ENCODE peak calls at places on chromosomes 5 and 9, in five cellular contexts. One of them, this sample, is unnamed.

GRCh38 chr5:64678400-64678799 is 11.9 kb upstream of the SHISAL2B start:
- DNase-seq in colonic mucosa: no peak
- DNase-seq in IMR-90: no peak
- DNase-seq in H9: no peak
- DNase-seq in spleen: no peak
- DNase-seq in this sample: no peak

GRCh38 chr9:135090547-135090946 is 3.1 kb downstream of the OLFM1 start:
- DNase-seq in H9: no peak
- DNase-seq in spleen: no peak
- DNase-seq in colonic mucosa: no peak
- DNase-seq in IMR-90: no peak
- DNase-seq in this sample: no peak

GRCh38 chr9:110123364-110124095 is 84.4 kb downstream of the C9orf152 start:
- DNase-seq in IMR-90: peak
- DNase-seq in colonic mucosa: no peak
- DNase-seq in H9: no peak
- DNase-seq in spleen: no peak
- DNase-seq in this sample: no peak

GRCh38 chr5:6827815-6828214 is 114.6 kb downstream of the TENT4A start:
- DNase-seq in spleen: no peak
- DNase-seq in colonic mucosa: no peak
- DNase-seq in IMR-90: no peak
- DNase-seq in H9: no peak
- DNase-seq in this sample: no peak

GRCh38 chr5:1930880-1931589 is 48.3 kb upstream of the IRX4 start:
- DNase-seq in colonic mucosa: no peak
- DNase-seq in spleen: peak
- DNase-seq in IMR-90: no peak
- DNase-seq in H9: peak
- DNase-seq in this sample: peak

GRCh38 chr5:68343421-68343826 is 127.9 kb downstream of the PIK3R1 start:
- DNase-seq in colonic mucosa: no peak
- DNase-seq in spleen: no peak
- DNase-seq in H9: no peak
- DNase-seq in IMR-90: peak
- DNase-seq in this sample: no peak

GRCh38 chr5:108003178-108003577 is 332.4 kb upstream of the EFNA5 start:
- DNase-seq in colonic mucosa: no peak
- DNase-seq in spleen: no peak
- DNase-seq in H9: no peak
- DNase-seq in IMR-90: peak
- DNase-seq in this sample: no peak

GRCh38 chr5:149685494-149685893 is 44.6 kb upstream of the PPARGC1B start:
- DNase-seq in IMR-90: no peak
- DNase-seq in spleen: no peak
- DNase-seq in H9: no peak
- DNase-seq in colonic mucosa: no peak
- DNase-seq in this sample: no peak

GRCh38 chr9:806285-807156 is 35.0 kb upstream of the DMRT1 start:
- DNase-seq in IMR-90: peak
- DNase-seq in spleen: no peak
- DNase-seq in colonic mucosa: no peak
- DNase-seq in H9: no peak
- DNase-seq in this sample: peak

GRCh38 chr5:178940569-178941360 is at the start of gene ZNF454:
- DNase-seq in IMR-90: peak
- DNase-seq in colonic mucosa: peak
- DNase-seq in spleen: peak
- DNase-seq in H9: no peak
- DNase-seq in this sample: no peak

DNA sequence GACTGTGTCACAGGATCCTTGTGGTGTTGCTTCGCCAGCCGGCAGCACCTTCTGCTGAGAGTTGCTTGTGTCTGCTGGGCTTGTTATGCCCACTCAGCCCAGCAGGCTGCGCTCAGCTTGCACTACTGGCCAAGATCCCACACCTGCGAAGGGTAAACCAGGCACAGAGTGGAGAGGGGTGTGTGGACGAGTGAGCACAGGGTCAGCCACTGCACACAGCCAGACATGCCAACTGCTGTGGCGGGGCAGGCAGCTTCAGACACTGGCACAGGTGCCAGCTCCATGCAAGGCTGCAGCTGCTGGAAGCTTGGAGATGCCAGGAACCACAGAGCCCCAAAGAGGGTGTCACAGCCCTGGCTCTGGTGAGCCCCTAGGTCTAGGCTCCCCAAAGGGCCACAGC is 273.6 kb downstream of the CETN3 start:
- DNase-seq in H9: peak
- DNase-seq in colonic mucosa: peak
- DNase-seq in spleen: no peak
- DNase-seq in IMR-90: no peak
- DNase-seq in this sample: no peak
- TF ChIP-seq CTCF in H9: peak
- TF ChIP-seq CTCF in colonic mucosa: peak
- TF ChIP-seq CTCF in spleen: no peak
- TF ChIP-seq CTCF in IMR-90: no peak
- TF ChIP-seq CTCF in this sample: peak

DNA sequence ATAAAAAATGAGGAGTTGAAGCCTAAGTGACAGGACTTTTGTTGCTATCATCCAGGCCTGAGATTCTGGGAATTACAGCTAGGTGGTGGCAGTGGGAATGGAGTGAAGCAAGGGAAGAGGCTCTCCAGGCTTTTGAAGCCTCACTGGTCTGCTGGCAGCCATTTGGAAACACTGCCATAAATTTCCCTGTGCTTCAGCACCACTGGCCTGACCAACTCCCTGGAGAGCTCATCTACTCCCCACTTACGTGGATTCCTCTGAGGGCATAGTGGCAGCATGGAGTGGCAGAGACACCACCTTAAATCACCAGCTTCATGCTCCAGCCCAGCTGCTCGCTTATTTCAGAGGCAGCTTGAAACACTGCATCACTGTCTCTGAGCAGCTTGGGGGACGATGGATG is 518.2 kb downstream of the TLR4 start:
- DNase-seq in H9: peak
- DNase-seq in colonic mucosa: no peak
- DNase-seq in spleen: no peak
- DNase-seq in IMR-90: no peak
- DNase-seq in this sample: no peak
- TF ChIP-seq CTCF in H9: peak
- TF ChIP-seq CTCF in colonic mucosa: no peak
- TF ChIP-seq CTCF in spleen: no peak
- TF ChIP-seq CTCF in IMR-90: no peak
- TF ChIP-seq CTCF in this sample: no peak

DNA sequence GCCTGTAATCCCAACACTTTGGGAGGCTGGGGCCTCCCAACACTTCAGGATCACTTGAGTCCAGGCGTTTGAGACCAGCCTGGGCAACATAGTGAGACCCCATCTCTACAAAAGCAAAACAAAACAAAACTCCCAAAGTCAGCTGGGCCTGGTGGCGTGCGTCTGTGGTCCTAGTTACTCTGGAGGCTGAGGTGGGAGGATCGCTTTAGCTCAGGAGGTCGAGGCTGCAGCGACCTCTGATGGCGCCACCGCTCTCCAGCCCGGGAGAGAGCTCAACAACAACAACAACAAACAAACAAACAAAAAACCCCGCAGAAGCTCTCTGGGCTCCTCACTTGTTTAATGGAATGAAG is 528 bp downstream of the ACOT12 start:
- DNase-seq in IMR-90: no peak
- DNase-seq in colonic mucosa: no peak
- DNase-seq in H9: no peak
- DNase-seq in spleen: no peak
- DNase-seq in this sample: no peak
- TF ChIP-seq CTCF in IMR-90: no peak
- TF ChIP-seq CTCF in colonic mucosa: no peak
- TF ChIP-seq CTCF in H9: peak
- TF ChIP-seq CTCF in spleen: no peak
- TF ChIP-seq CTCF in this sample: no peak

DNA sequence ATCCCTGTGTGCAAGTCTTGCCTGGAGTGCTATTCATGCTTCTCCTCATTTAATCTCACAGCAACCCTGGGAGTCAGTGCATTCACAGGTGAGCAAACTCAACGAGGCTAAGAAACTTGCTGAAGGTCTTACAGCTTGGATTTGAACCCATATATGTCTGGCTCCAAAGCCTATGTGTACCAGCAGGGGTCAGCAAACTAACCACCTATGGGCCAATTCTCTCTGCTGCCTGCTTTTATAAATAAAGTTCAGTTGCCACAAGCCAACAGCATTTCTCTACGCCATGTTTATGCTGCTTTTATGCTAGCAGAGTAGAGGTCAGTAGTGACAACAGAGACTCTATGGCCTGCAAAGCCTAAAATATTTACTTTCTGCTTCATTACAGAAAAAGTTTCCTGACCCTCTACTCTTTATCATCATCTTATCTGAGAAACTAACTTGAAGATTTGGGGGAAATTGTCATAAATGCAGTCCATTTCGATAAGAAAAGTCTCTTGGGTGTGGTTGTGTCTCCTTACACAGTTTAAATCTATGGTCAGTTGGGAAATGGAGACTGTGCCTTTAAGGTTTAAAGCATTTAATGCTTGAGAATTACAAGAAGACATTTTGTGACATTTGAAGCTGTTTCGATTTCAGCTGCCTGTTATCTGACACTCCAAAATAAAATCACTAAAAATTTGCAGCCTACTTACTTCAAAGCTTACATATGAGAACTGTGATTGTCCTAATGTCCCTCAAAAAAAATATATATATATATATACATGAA is 137.7 kb downstream of the PRELID2 start:
- DNase-seq in H9: peak
- DNase-seq in IMR-90: peak
- DNase-seq in spleen: no peak
- DNase-seq in colonic mucosa: peak
- DNase-seq in this sample: no peak
- TF ChIP-seq CTCF in H9: peak
- TF ChIP-seq CTCF in IMR-90: peak
- TF ChIP-seq CTCF in spleen: no peak
- TF ChIP-seq CTCF in colonic mucosa: peak
- TF ChIP-seq CTCF in this sample: peak

DNA sequence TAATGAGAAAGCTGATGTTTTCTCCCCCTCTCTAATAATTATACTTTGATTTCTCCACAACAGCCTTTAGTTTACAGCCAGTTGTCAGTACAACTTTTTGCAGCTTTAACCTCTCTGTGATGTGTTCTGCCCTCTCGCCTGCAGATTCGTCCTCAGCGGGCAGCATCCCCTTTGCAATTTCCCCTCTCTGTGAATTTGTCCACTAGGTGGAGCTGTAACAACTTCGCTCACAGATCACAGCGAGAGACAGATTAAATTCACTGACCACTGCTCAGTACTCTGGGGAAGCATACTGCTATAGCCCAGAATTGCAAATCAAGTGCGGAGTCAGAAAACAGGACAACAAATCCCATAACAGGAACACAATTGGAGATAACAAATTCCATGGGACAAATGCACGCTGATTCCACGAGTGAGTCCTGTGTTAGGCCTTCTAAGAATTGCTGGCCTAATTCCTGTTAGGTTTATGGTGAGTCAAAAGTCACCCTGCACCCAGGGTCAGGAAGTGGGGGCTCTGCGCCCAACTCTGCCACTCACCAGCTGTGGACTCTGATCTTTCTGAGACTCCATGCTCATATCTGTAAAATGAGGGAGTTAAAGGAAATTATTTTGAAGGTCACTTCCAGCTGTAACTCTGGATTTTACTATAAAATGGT is 2124.9 kb downstream of the MAT2B start:
- DNase-seq in IMR-90: peak
- DNase-seq in colonic mucosa: peak
- DNase-seq in spleen: no peak
- DNase-seq in H9: peak
- DNase-seq in this sample: peak
- TF ChIP-seq CTCF in IMR-90: peak
- TF ChIP-seq CTCF in colonic mucosa: peak
- TF ChIP-seq CTCF in spleen: no peak
- TF ChIP-seq CTCF in H9: peak
- TF ChIP-seq CTCF in this sample: peak

GRCh38 chr9:133876836-133877235 is 115.3 kb downstream of the VAV2 start:
- DNase-seq in H9: no peak
- DNase-seq in IMR-90: no peak
- DNase-seq in colonic mucosa: no peak
- DNase-seq in spleen: no peak
- DNase-seq in this sample: no peak

GRCh38 chr9:133877327-133877726 is 114.8 kb downstream of the VAV2 start:
- DNase-seq in colonic mucosa: no peak
- DNase-seq in IMR-90: no peak
- DNase-seq in H9: no peak
- DNase-seq in spleen: no peak
- DNase-seq in this sample: no peak

GRCh38 chr9:133875131-133875530 is 117.0 kb downstream of the VAV2 start:
- DNase-seq in spleen: no peak
- DNase-seq in H9: no peak
- DNase-seq in colonic mucosa: no peak
- DNase-seq in IMR-90: no peak
- DNase-seq in this sample: no peak

GRCh38 chr9:133874659-133875058 is 117.5 kb downstream of the VAV2 start:
- DNase-seq in colonic mucosa: no peak
- DNase-seq in IMR-90: no peak
- DNase-seq in spleen: no peak
- DNase-seq in H9: no peak
- DNase-seq in this sample: no peak

DNA sequence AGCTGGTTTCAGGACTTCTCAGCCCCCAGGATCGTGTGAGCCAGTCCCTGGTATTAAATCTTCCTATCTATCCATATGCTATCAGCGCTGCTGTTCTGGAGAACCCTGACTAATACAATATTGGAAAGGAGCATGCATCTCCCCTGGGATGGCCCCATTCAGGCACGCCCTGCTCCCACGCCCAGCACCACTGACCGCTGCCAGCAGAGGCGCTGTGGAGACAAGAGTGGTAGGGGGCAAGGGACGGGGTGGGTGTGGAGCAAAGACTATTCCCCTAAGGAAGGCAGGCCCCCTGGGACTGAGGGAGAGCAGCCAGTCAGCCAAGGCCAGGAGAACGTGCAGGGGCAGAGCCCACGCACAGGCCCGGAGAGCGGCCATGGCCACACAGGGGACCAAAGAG is 116.0 kb downstream of the VAV2 start:
- DNase-seq in H9: peak
- DNase-seq in spleen: no peak
- DNase-seq in colonic mucosa: peak
- DNase-seq in IMR-90: no peak
- DNase-seq in this sample: peak
- TF ChIP-seq CTCF in H9: peak
- TF ChIP-seq CTCF in spleen: no peak
- TF ChIP-seq CTCF in colonic mucosa: no peak
- TF ChIP-seq CTCF in IMR-90: peak
- TF ChIP-seq CTCF in this sample: peak

GRCh38 chr9:93684806-93685553 is 108.6 kb downstream of the PHF2 start:
- DNase-seq in H9: peak
- DNase-seq in IMR-90: peak
- DNase-seq in colonic mucosa: no peak
- DNase-seq in spleen: peak
- DNase-seq in this sample: no peak
- TF ChIP-seq CTCF in H9: peak
- TF ChIP-seq CTCF in IMR-90: peak
- TF ChIP-seq CTCF in colonic mucosa: no peak
- TF ChIP-seq CTCF in spleen: no peak
- TF ChIP-seq CTCF in this sample: peak